ENCODE peak calls at places on chromosomes 2 and 18, in nine cellular contexts. A, M, X, T, E, C, S, U and O are unnamed samples.

GRCh38 chr2:63668464-63668863 is 79.7 kb downstream of the MDH1 start:
- DNase-seq in C (no peak), T (no peak), E (no peak), A (no peak), X (no peak), U (no peak), S (no peak), M (no peak), O (no peak)

GRCh38 chr2:42498482-42498881 is 4.7 kb upstream of the KCNG3 start:
- DNase-seq in E (no peak), A (no peak), C (no peak), S (no peak), T (no peak), U (no peak), X (no peak), M (no peak), O (no peak)

GRCh38 chr2:72770879-72771461 is 54.9 kb downstream of the EXOC6B start:
- DNase-seq in E (peak), M (peak), C (peak), X (peak), T (peak), A (peak), S (no peak), U (peak), O (peak)

GRCh38 chr2:114350186-114350725 is 92.2 kb upstream of the DPP10 start:
- DNase-seq in C (no peak), A (no peak), E (peak), T (no peak), S (no peak), M (no peak), U (no peak), X (no peak), O (no peak)

GRCh38 chr2:68832161-68832869 is 38.9 kb downstream of the BMP10 start:
- DNase-seq in C (no peak), A (no peak), T (no peak), U (peak), M (no peak), X (peak), E (peak), S (no peak), O (no peak)

GRCh38 chr2:217142649-217143266 is 282.9 kb upstream of the TNP1 start:
- DNase-seq in X (peak), C (no peak), A (peak), T (no peak), U (peak), S (no peak), M (peak), E (no peak), O (no peak)

GRCh38 chr2:198376677-198377076 is 572.3 kb downstream of the PLCL1 start:
- DNase-seq in M (peak), T (no peak), A (no peak), X (peak), U (peak), E (no peak), C (no peak), S (no peak), O (no peak)

GRCh38 chr2:209305746-209306196 is 118.1 kb upstream of the MAP2 start:
- DNase-seq in M (no peak), E (no peak), T (no peak), S (no peak), C (no peak), U (no peak), X (no peak), A (no peak), O (no peak)

GRCh38 chr2:102103284-102103683 is 39.3 kb upstream of the IL1R1 start:
- DNase-seq in X (no peak), E (no peak), S (no peak), U (no peak), C (no peak), A (no peak), T (no peak), M (no peak), O (no peak)

GRCh38 chr2:48306409-48307284 is 223.3 kb upstream of the STON1 start:
- DNase-seq in C (no peak), U (no peak), E (no peak), T (no peak), A (peak), X (peak), S (no peak), M (no peak), O (no peak)

GRCh38 chr18:2976733-2977132 is 36.2 kb downstream of the LPIN2 start:
- DNase-seq in U (no peak), A (no peak), E (no peak), C (no peak), M (no peak), S (no peak), X (no peak), T (no peak), O (no peak)

GRCh38 chr2:186749179-186749578 is 55.3 kb downstream of the FAM171B start:
- DNase-seq in X (no peak), E (no peak), S (no peak), M (no peak), A (no peak), T (no peak), C (no peak), U (no peak), O (no peak)

GRCh38 chr2:4556136-4556535 is 852.8 kb downstream of the DCDC2C start:
- DNase-seq in A (no peak), C (no peak), S (no peak), T (no peak), E (no peak), U (no peak), M (no peak), X (no peak), O (no peak)

GRCh38 chr18:25568926-25569325 is 217.0 kb upstream of the ZNF521 start:
- DNase-seq in C (no peak), U (no peak), A (no peak), E (no peak), T (no peak), X (no peak), M (no peak), S (no peak), O (no peak)

GRCh38 chr18:10188971-10189810 is 265.2 kb upstream of the APCDD1 start:
- DNase-seq in X (no peak), M (no peak), A (no peak), T (no peak), U (no peak), S (no peak), C (no peak), E (no peak), O (no peak)

GRCh38 chr18:35616664-35617423 is 35.3 kb downstream of the GALNT1 start:
- DNase-seq in U (peak), C (peak), A (peak), M (no peak), X (peak), E (no peak), S (no peak), T (peak), O (no peak)
- H3K27ac ChIP-seq in U (peak), C (peak), A (no peak), M (no peak), X (no peak), E (no peak), S (peak), T (peak), O (peak)

GRCh38 chr2:60938301-60938700 is 56.9 kb downstream of the REL start:
- DNase-seq in E (no peak), T (no peak), X (no peak), U (no peak), C (no peak), S (no peak), M (no peak), A (no peak), O (no peak)
- H3K27ac ChIP-seq in E (no peak), T (no peak), X (no peak), U (no peak), C (no peak), S (no peak), M (no peak), A (no peak), O (no peak)

GRCh38 chr2:25233916-25234610 is 65.7 kb upstream of the POMC start:
- DNase-seq in T (no peak), C (no peak), U (no peak), M (no peak), S (no peak), E (no peak), X (no peak), A (no peak), O (no peak)
- H3K27ac ChIP-seq in T (no peak), C (no peak), U (no peak), M (no peak), S (no peak), E (peak), X (no peak), A (no peak), O (peak)

GRCh38 chr18:36532815-36533214 is 235.3 kb downstream of the FHOD3 start:
- DNase-seq in U (no peak), S (no peak), C (no peak), E (no peak), T (no peak), A (no peak), M (no peak), X (no peak), O (no peak)
- H3K27ac ChIP-seq in U (no peak), S (peak), C (no peak), E (no peak), T (no peak), A (no peak), M (no peak), X (no peak), O (no peak)

GRCh38 chr2:1405124-1405523 is 8.1 kb upstream of the TPO start:
- DNase-seq in T (no peak), C (no peak), A (no peak), U (no peak), X (no peak), E (no peak), M (no peak), S (no peak), O (no peak)
- H3K27ac ChIP-seq in T (no peak), C (no peak), A (no peak), U (no peak), X (no peak), E (no peak), M (no peak), S (no peak), O (no peak)

DNA sequence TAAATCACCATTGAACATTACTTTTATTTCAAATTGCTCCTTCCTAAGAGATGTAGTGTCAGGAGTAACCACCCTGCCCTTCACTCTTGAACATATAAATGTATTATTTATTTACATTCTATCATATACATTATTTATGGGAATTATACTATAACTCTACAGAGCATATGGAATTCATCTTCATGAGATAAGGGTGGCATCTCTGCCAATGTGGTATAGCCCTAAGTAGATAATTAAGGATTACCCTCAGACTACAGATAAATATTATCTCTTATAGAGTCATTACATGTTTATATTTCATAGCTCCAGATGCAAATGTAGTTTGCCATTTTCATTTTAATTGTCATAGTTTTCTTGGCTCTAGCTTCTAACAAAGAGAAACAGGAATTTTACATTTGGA is 17.3 kb downstream of the MEIS1 start:
- DNase-seq in A (no peak), E (no peak), U (no peak), X (no peak), M (no peak), T (no peak), C (no peak), S (no peak), O (no peak)
- H3K27ac ChIP-seq in A (no peak), E (no peak), U (no peak), X (no peak), M (no peak), T (no peak), C (no peak), S (no peak), O (peak)

DNA sequence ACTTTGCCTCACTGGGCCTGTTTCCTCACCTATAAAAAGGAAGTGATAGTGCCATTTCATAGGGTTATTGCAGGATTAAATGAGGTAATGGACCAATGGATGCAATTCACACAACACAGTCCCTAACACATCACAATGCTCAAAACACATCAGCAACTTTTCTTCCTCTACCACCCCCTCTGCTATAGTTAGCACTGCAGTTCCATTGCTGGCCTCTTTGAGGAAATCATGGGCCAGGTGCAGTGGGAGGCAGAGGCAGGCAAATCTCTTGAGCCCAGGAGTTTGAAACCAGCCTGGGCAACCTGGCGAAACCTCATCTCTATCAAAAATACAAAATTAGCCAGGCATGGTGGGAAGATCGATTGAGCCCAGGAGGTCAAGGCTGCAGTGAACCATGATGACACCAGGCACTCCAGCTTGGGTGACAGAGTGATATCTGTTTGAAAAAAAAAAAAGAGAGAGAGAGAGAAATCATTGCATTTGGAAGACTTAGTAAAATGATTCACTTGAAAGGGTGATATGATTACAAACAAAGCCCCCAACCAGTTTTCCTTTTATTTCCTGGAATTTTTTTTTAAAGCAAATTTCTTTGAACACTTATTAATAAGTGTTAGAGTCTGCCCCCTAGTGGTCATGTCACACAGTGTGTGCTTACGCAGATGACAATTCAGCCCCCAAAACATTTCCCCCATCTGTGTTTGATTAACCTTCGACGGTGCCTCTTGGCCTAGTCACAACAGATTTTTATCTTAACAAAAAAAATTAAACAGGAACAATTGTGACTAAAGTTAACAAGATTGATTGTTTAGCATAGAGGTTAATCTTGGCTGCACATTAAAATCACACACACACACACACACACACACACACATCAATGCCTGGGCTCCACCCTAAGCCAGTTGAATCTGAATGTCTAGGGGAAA is 88.7 kb upstream of the BCL11A start:
- DNase-seq in E (peak), M (peak), X (peak), S (no peak), C (peak), T (peak), U (peak), A (peak), O (peak)
- H3K27ac ChIP-seq in E (no peak), M (no peak), X (no peak), S (no peak), C (no peak), T (no peak), U (no peak), A (no peak), O (no peak)

GRCh38 chr2:205193829-205194228 is 488.5 kb upstream of the NRP2 start:
- DNase-seq in U (no peak), C (no peak), T (no peak), A (no peak), X (no peak), M (no peak), E (no peak), S (no peak), O (no peak)

GRCh38 chr2:205197468-205198129 is 484.7 kb upstream of the NRP2 start:
- DNase-seq in T (no peak), A (no peak), X (peak), U (no peak), E (no peak), S (no peak), C (peak), M (no peak), O (no peak)

GRCh38 chr2:205199451-205199850 is 482.9 kb upstream of the NRP2 start:
- DNase-seq in T (no peak), C (no peak), U (no peak), A (no peak), S (no peak), E (no peak), M (no peak), X (no peak), O (no peak)

GRCh38 chr2:205193121-205193520 is 489.2 kb upstream of the NRP2 start:
- DNase-seq in T (no peak), C (no peak), S (no peak), M (no peak), A (no peak), X (no peak), U (no peak), E (no peak), O (no peak)

GRCh38 chr2:205198130-205198505 is 484.2 kb upstream of the NRP2 start:
- DNase-seq in E (no peak), S (no peak), X (peak), C (no peak), T (no peak), M (no peak), U (peak), A (peak), O (no peak)
- H3K27ac ChIP-seq in E (no peak), S (no peak), X (peak), C (no peak), T (no peak), M (no peak), U (no peak), A (no peak), O (no peak)